ENCODE peak calls at places on chromosomes 11 and 22, in seven cellular contexts. One of them, this sample, is unnamed.

GRCh38 chr22:31098633-31099110 is 8.7 kb downstream of the SELENOM start:
- DNase-seq in lung: no peak
- DNase-seq in kidney epithelial cell: no peak
- DNase-seq in upper lobe of left lung: peak
- DNase-seq in retinal pigment epithelial cell: no peak
- DNase-seq in brain microvascular endothelial cell: no peak
- DNase-seq in AG04449: no peak
- DNase-seq in this sample: no peak

GRCh38 chr22:42743501-42743991 is 22.9 kb upstream of the A4GALT start:
- DNase-seq in lung: peak
- DNase-seq in kidney epithelial cell: no peak
- DNase-seq in retinal pigment epithelial cell: no peak
- DNase-seq in brain microvascular endothelial cell: peak
- DNase-seq in AG04449: no peak
- DNase-seq in upper lobe of left lung: peak
- DNase-seq in this sample: peak

GRCh38 chr11:79525257-79525656 is 84.4 kb upstream of the TENM4 start:
- DNase-seq in lung: no peak
- DNase-seq in kidney epithelial cell: no peak
- DNase-seq in brain microvascular endothelial cell: no peak
- DNase-seq in retinal pigment epithelial cell: no peak
- DNase-seq in upper lobe of left lung: no peak
- DNase-seq in AG04449: no peak
- DNase-seq in this sample: no peak

GRCh38 chr11:7016011-7016410 is 4.1 kb downstream of the ZNF214 start:
- DNase-seq in AG04449: no peak
- DNase-seq in retinal pigment epithelial cell: no peak
- DNase-seq in lung: no peak
- DNase-seq in upper lobe of left lung: no peak
- DNase-seq in kidney epithelial cell: no peak
- DNase-seq in brain microvascular endothelial cell: no peak
- DNase-seq in this sample: no peak

GRCh38 chr11:43923327-43924111 is 18.9 kb upstream of the C11orf96 start:
- DNase-seq in retinal pigment epithelial cell: no peak
- DNase-seq in upper lobe of left lung: no peak
- DNase-seq in kidney epithelial cell: no peak
- DNase-seq in lung: no peak
- DNase-seq in AG04449: no peak
- DNase-seq in brain microvascular endothelial cell: peak
- DNase-seq in this sample: peak

GRCh38 chr11:12767022-12767421 is 92.8 kb downstream of the TEAD1 start:
- DNase-seq in retinal pigment epithelial cell: no peak
- DNase-seq in brain microvascular endothelial cell: no peak
- DNase-seq in upper lobe of left lung: no peak
- DNase-seq in lung: no peak
- DNase-seq in kidney epithelial cell: no peak
- DNase-seq in AG04449: no peak
- DNase-seq in this sample: no peak

GRCh38 chr22:31556627-31557203 is 60.4 kb downstream of the SFI1 start:
- DNase-seq in kidney epithelial cell: no peak
- DNase-seq in retinal pigment epithelial cell: no peak
- DNase-seq in AG04449: no peak
- DNase-seq in lung: no peak
- DNase-seq in upper lobe of left lung: no peak
- DNase-seq in brain microvascular endothelial cell: peak
- DNase-seq in this sample: no peak

GRCh38 chr22:19520566-19521305 is 3.5 kb downstream of the CLDN5 start:
- DNase-seq in kidney epithelial cell: no peak
- DNase-seq in brain microvascular endothelial cell: no peak
- DNase-seq in upper lobe of left lung: no peak
- DNase-seq in lung: no peak
- DNase-seq in retinal pigment epithelial cell: no peak
- DNase-seq in AG04449: no peak
- DNase-seq in this sample: no peak

GRCh38 chr11:91880660-91881059 is 344.0 kb upstream of the FAT3 start:
- DNase-seq in upper lobe of left lung: no peak
- DNase-seq in AG04449: no peak
- DNase-seq in kidney epithelial cell: no peak
- DNase-seq in retinal pigment epithelial cell: no peak
- DNase-seq in brain microvascular endothelial cell: no peak
- DNase-seq in lung: no peak
- DNase-seq in this sample: no peak

GRCh38 chr11:78651923-78652602 is 77.4 kb upstream of the NARS2 start:
- DNase-seq in upper lobe of left lung: no peak
- DNase-seq in retinal pigment epithelial cell: no peak
- DNase-seq in AG04449: no peak
- DNase-seq in kidney epithelial cell: no peak
- DNase-seq in brain microvascular endothelial cell: no peak
- DNase-seq in lung: peak
- DNase-seq in this sample: no peak

GRCh38 chr22:20146777-20147176 is 4.1 kb downstream of the CCDC188 start:
- DNase-seq in retinal pigment epithelial cell: no peak
- DNase-seq in AG04449: no peak
- DNase-seq in upper lobe of left lung: peak
- DNase-seq in brain microvascular endothelial cell: no peak
- DNase-seq in lung: no peak
- DNase-seq in kidney epithelial cell: no peak
- DNase-seq in this sample: no peak

GRCh38 chr22:29265929-29266328 is 1.9 kb downstream of the RHBDD3 start:
- DNase-seq in kidney epithelial cell: no peak
- DNase-seq in AG04449: no peak
- DNase-seq in lung: no peak
- DNase-seq in retinal pigment epithelial cell: no peak
- DNase-seq in brain microvascular endothelial cell: no peak
- DNase-seq in upper lobe of left lung: no peak
- DNase-seq in this sample: no peak
- H3K4me3 ChIP-seq in kidney epithelial cell: no peak
- H3K4me3 ChIP-seq in AG04449: no peak
- H3K4me3 ChIP-seq in lung: no peak
- H3K4me3 ChIP-seq in retinal pigment epithelial cell: no peak
- H3K4me3 ChIP-seq in brain microvascular endothelial cell: no peak
- H3K4me3 ChIP-seq in upper lobe of left lung: no peak
- H3K4me3 ChIP-seq in this sample: no peak

GRCh38 chr22:50624347-50625130 is 3.4 kb downstream of the ARSA start:
- DNase-seq in retinal pigment epithelial cell: no peak
- DNase-seq in AG04449: no peak
- DNase-seq in lung: no peak
- DNase-seq in kidney epithelial cell: no peak
- DNase-seq in upper lobe of left lung: no peak
- DNase-seq in brain microvascular endothelial cell: no peak
- DNase-seq in this sample: no peak

GRCh38 chr22:50621948-50622722 is 5.8 kb downstream of the ARSA start:
- DNase-seq in upper lobe of left lung: no peak
- DNase-seq in AG04449: no peak
- DNase-seq in lung: no peak
- DNase-seq in brain microvascular endothelial cell: no peak
- DNase-seq in kidney epithelial cell: no peak
- DNase-seq in retinal pigment epithelial cell: no peak
- DNase-seq in this sample: no peak

GRCh38 chr22:50621491-50621880 is 6.5 kb downstream of the ARSA start:
- DNase-seq in brain microvascular endothelial cell: no peak
- DNase-seq in retinal pigment epithelial cell: no peak
- DNase-seq in lung: no peak
- DNase-seq in AG04449: no peak
- DNase-seq in upper lobe of left lung: no peak
- DNase-seq in kidney epithelial cell: no peak
- DNase-seq in this sample: no peak

GRCh38 chr22:50620861-50621490 is 7.0 kb downstream of the ARSA start:
- DNase-seq in upper lobe of left lung: peak
- DNase-seq in lung: no peak
- DNase-seq in kidney epithelial cell: no peak
- DNase-seq in retinal pigment epithelial cell: no peak
- DNase-seq in AG04449: no peak
- DNase-seq in brain microvascular endothelial cell: no peak
- DNase-seq in this sample: no peak

DNA sequence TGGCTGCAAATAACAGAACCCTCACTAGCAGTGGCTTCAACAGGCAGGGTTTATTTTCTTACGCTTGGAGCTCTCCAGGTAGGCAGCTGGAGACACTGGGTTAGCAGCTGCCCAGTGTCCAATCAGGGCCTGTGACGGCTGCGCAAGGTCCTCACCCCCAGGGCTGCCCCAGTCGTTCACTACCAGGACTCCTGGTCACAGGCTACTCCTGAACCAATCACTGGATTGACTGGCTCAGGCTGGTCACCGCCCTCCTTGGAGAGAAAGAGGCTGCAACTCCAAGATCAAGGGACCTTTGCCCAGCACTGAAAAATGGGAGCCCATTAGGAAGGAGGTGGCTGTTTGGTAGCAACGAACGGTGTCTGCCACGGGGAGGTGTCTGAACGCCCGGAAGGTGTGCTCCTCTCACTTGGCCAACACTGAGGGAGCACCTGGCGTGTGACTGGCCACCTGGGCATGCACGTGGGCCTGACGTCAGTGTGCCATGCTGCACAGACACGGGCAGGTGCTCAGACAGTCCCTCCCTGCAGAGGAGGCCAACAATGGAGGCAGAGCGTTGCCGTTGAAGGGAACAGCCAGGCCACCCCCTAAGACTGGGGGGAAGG is 5.1 kb downstream of the ARSA start:
- DNase-seq in retinal pigment epithelial cell: no peak
- DNase-seq in lung: no peak
- DNase-seq in kidney epithelial cell: no peak
- DNase-seq in AG04449: no peak
- DNase-seq in upper lobe of left lung: peak
- DNase-seq in brain microvascular endothelial cell: no peak
- DNase-seq in this sample: no peak
- H3K4me3 ChIP-seq in retinal pigment epithelial cell: no peak
- H3K4me3 ChIP-seq in lung: no peak
- H3K4me3 ChIP-seq in kidney epithelial cell: no peak
- H3K4me3 ChIP-seq in AG04449: no peak
- H3K4me3 ChIP-seq in upper lobe of left lung: no peak
- H3K4me3 ChIP-seq in brain microvascular endothelial cell: no peak
- H3K4me3 ChIP-seq in this sample: no peak

GRCh38 chr11:47233989-47234668 is 14.5 kb downstream of the ACP2 start:
- DNase-seq in kidney epithelial cell: no peak
- DNase-seq in upper lobe of left lung: no peak
- DNase-seq in lung: no peak
- DNase-seq in brain microvascular endothelial cell: peak
- DNase-seq in retinal pigment epithelial cell: no peak
- DNase-seq in AG04449: no peak
- DNase-seq in this sample: no peak
- H3K4me3 ChIP-seq in kidney epithelial cell: no peak
- H3K4me3 ChIP-seq in upper lobe of left lung: peak
- H3K4me3 ChIP-seq in lung: no peak
- H3K4me3 ChIP-seq in brain microvascular endothelial cell: peak
- H3K4me3 ChIP-seq in retinal pigment epithelial cell: no peak
- H3K4me3 ChIP-seq in AG04449: no peak
- H3K4me3 ChIP-seq in this sample: no peak

GRCh38 chr22:44497218-44497903 is 672 bp downstream of the RTL6 start:
- DNase-seq in brain microvascular endothelial cell: no peak
- DNase-seq in AG04449: no peak
- DNase-seq in lung: no peak
- DNase-seq in upper lobe of left lung: no peak
- DNase-seq in retinal pigment epithelial cell: no peak
- DNase-seq in kidney epithelial cell: no peak
- DNase-seq in this sample: no peak

GRCh38 chr22:44497904-44498242 is at the start of gene RTL6:
- DNase-seq in upper lobe of left lung: no peak
- DNase-seq in brain microvascular endothelial cell: no peak
- DNase-seq in retinal pigment epithelial cell: no peak
- DNase-seq in lung: no peak
- DNase-seq in kidney epithelial cell: no peak
- DNase-seq in AG04449: no peak
- DNase-seq in this sample: no peak

GRCh38 chr22:44495629-44496028 is 2.4 kb downstream of the RTL6 start:
- DNase-seq in retinal pigment epithelial cell: no peak
- DNase-seq in kidney epithelial cell: no peak
- DNase-seq in brain microvascular endothelial cell: no peak
- DNase-seq in lung: no peak
- DNase-seq in AG04449: no peak
- DNase-seq in upper lobe of left lung: peak
- DNase-seq in this sample: no peak

GRCh38 chr22:44496305-44496704 is 1.7 kb downstream of the RTL6 start:
- DNase-seq in lung: no peak
- DNase-seq in upper lobe of left lung: peak
- DNase-seq in AG04449: no peak
- DNase-seq in kidney epithelial cell: no peak
- DNase-seq in retinal pigment epithelial cell: no peak
- DNase-seq in brain microvascular endothelial cell: no peak
- DNase-seq in this sample: no peak

GRCh38 chr22:44496844-44497217 is 1.2 kb downstream of the RTL6 start:
- DNase-seq in upper lobe of left lung: peak
- DNase-seq in kidney epithelial cell: no peak
- DNase-seq in retinal pigment epithelial cell: no peak
- DNase-seq in AG04449: no peak
- DNase-seq in brain microvascular endothelial cell: no peak
- DNase-seq in lung: no peak
- DNase-seq in this sample: no peak
- H3K4me3 ChIP-seq in upper lobe of left lung: peak
- H3K4me3 ChIP-seq in kidney epithelial cell: no peak
- H3K4me3 ChIP-seq in retinal pigment epithelial cell: no peak
- H3K4me3 ChIP-seq in AG04449: peak
- H3K4me3 ChIP-seq in brain microvascular endothelial cell: no peak
- H3K4me3 ChIP-seq in lung: no peak
- H3K4me3 ChIP-seq in this sample: no peak

GRCh38 chr11:2997406-2997805 is 5.3 kb upstream of the NAP1L4 start:
- DNase-seq in AG04449: no peak
- DNase-seq in kidney epithelial cell: no peak
- DNase-seq in lung: no peak
- DNase-seq in brain microvascular endothelial cell: no peak
- DNase-seq in retinal pigment epithelial cell: no peak
- DNase-seq in upper lobe of left lung: no peak
- DNase-seq in this sample: no peak

GRCh38 chr11:2998073-2998850 is 6.1 kb upstream of the NAP1L4 start:
- DNase-seq in upper lobe of left lung: no peak
- DNase-seq in retinal pigment epithelial cell: no peak
- DNase-seq in kidney epithelial cell: no peak
- DNase-seq in brain microvascular endothelial cell: no peak
- DNase-seq in AG04449: no peak
- DNase-seq in lung: no peak
- DNase-seq in this sample: no peak

GRCh38 chr11:3000032-3000961 is 8.2 kb upstream of the NAP1L4 start:
- DNase-seq in upper lobe of left lung: peak
- DNase-seq in brain microvascular endothelial cell: peak
- DNase-seq in AG04449: no peak
- DNase-seq in lung: no peak
- DNase-seq in retinal pigment epithelial cell: peak
- DNase-seq in kidney epithelial cell: no peak
- DNase-seq in this sample: no peak

GRCh38 chr11:3001496-3001895 is 9.4 kb upstream of the NAP1L4 start:
- DNase-seq in kidney epithelial cell: no peak
- DNase-seq in upper lobe of left lung: peak
- DNase-seq in retinal pigment epithelial cell: no peak
- DNase-seq in AG04449: no peak
- DNase-seq in lung: no peak
- DNase-seq in brain microvascular endothelial cell: no peak
- DNase-seq in this sample: no peak

DNA sequence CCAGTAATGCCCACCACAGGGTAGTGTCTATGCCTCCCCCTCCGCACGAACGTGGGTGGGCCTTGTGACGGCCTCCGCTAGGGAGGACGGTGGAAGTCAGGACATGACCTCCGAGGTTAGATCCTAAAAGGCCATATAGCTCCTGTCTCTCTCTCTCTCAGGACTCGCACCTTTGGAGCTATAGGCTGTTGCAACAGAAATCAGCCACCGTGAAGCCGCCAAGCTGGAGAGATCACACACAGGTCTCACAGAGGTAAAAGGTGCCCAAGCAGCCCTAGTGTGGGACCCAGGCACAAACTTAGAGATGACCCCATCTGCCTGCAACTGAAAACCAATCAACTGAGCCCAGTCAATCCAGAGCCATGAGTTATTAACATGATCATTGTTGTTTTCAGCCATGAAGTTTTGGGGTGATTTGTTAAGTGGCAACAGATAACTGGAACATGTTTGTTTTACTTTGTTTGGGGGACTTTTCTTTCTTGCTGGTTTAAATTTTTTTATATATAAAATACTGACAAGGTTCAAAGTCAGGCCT is 7.4 kb upstream of the NAP1L4 start:
- DNase-seq in brain microvascular endothelial cell: no peak
- DNase-seq in upper lobe of left lung: no peak
- DNase-seq in retinal pigment epithelial cell: no peak
- DNase-seq in kidney epithelial cell: no peak
- DNase-seq in AG04449: no peak
- DNase-seq in lung: no peak
- DNase-seq in this sample: no peak
- H3K4me3 ChIP-seq in brain microvascular endothelial cell: no peak
- H3K4me3 ChIP-seq in upper lobe of left lung: no peak
- H3K4me3 ChIP-seq in retinal pigment epithelial cell: no peak
- H3K4me3 ChIP-seq in kidney epithelial cell: no peak
- H3K4me3 ChIP-seq in AG04449: no peak
- H3K4me3 ChIP-seq in lung: no peak
- H3K4me3 ChIP-seq in this sample: no peak

This sample was measured in skeletal muscle cell.